ENCODE peak calls at places on chromosomes 16 and 17, in eight cellular contexts. S is foreskin fibroblast, W is kidney tubule cell, D is NAMALWA, R is activated T-cell treated with anti-CD3 and anti-CD28 coated beads for 24 hours, F is AG04450, T is Right ventricle myocardium superior, V is ascending aorta. U is an unnamed sample.

GRCh38 chr16:3793161-3793576 is 75.8 kb upstream of the TRAP1 start:
- DNase-seq in V (peak), R (no peak), D (no peak), T (no peak), F (no peak), W (peak), S (no peak), U (no peak)

GRCh38 chr16:96935-97381 is 18.9 kb downstream of the MPG start:
- DNase-seq in R (peak), W (peak), D (peak), V (peak), T (peak), F (no peak), S (peak), U (peak)

GRCh38 chr16:53734908-53735307 is 31.0 kb downstream of the FTO start:
- DNase-seq in T (no peak), F (no peak), V (no peak), R (no peak), S (no peak), W (no peak), D (no peak), U (no peak)

GRCh38 chr17:14793237-14793636 is 471.9 kb downstream of the PMP22 start:
- DNase-seq in T (no peak), R (no peak), W (peak), F (peak), V (no peak), D (no peak), S (peak), U (no peak)

GRCh38 chr17:59275618-59276017 is 55.3 kb downstream of the GDPD1 start:
- DNase-seq in S (no peak), R (no peak), T (no peak), D (no peak), W (no peak), V (no peak), F (no peak), U (no peak)

GRCh38 chr17:82823004-82823403 is 16.8 kb downstream of the ZNF750 start:
- DNase-seq in D (no peak), T (peak), V (no peak), W (no peak), R (no peak), S (no peak), F (no peak), U (no peak)

GRCh38 chr16:81405702-81406113 is 38.9 kb upstream of the CMIP start:
- DNase-seq in F (peak), R (no peak), D (no peak), T (no peak), V (no peak), S (peak), W (peak), U (no peak)

GRCh38 chr16:5235119-5235518 is 137.5 kb upstream of the EEF2KMT start:
- DNase-seq in D (no peak), S (no peak), T (no peak), R (no peak), W (no peak), F (no peak), V (no peak), U (no peak)

GRCh38 chr17:80696456-80696855 is 151.8 kb downstream of the RPTOR start:
- DNase-seq in F (no peak), W (no peak), S (peak), T (no peak), D (no peak), R (no peak), V (no peak), U (no peak)

GRCh38 chr17:19487009-19487600 is 46.5 kb upstream of the SLC47A1 start:
- DNase-seq in D (no peak), T (no peak), V (no peak), F (no peak), W (no peak), S (no peak), R (no peak), U (no peak)

GRCh38 chr16:22372882-22373661 is 1.3 kb downstream of the CDR2 start:
- DNase-seq in W (peak), R (no peak), F (no peak), V (no peak), T (no peak), D (peak), S (no peak), U (peak)

GRCh38 chr16:84806256-84806889 is 13.4 kb upstream of the CRISPLD2 start:
- DNase-seq in F (peak), R (no peak), S (peak), W (peak), T (peak), D (no peak), V (peak), U (peak)

GRCh38 chr17:4220655-4221054 is 43.1 kb downstream of the ANKFY1 start:
- DNase-seq in V (no peak), W (no peak), F (no peak), S (peak), R (no peak), T (no peak), D (no peak), U (no peak)

GRCh38 chr16:62540496-62540895 is 504.3 kb upstream of the CDH8 start:
- DNase-seq in F (no peak), V (no peak), S (no peak), R (no peak), W (no peak), D (no peak), T (no peak), U (peak)

GRCh38 chr16:66549284-66550131 is at the start of gene TK2:
- DNase-seq in F (peak), R (peak), V (peak), S (peak), W (peak), T (peak), D (peak), U (peak)

GRCh38 chr16:11084484-11085024 is 140.2 kb downstream of the CLEC16A start:
- DNase-seq in R (no peak), F (no peak), V (no peak), T (no peak), D (no peak), S (peak), W (peak), U (no peak)